ENCODE peak calls at places on chromosomes 3 and 15, in ten cellular contexts. R is H4; W is AG08395; B is cardiac muscle cell; X is GM12865; Z is activated naive CD8-positive, alpha-beta T cell treated with anti-CD3 and anti-CD28 coated beads for 36 hours; T is T-helper 9 cell; D is heart right ventricle; A is M059J; P is KBM-7. L is an unnamed sample.

GRCh38 chr15:80587816-80588456 is 107.2 kb upstream of the ABHD17C start:
- DNase-seq in P (no peak), Z (no peak), W (no peak), R (peak; percentile 66), A (peak; percentile 60), B (no peak), D (no peak), T (no peak), X (no peak), L (no peak)

GRCh38 chr15:84765675-84766074 is 17.3 kb downstream of the ZNF592 start:
- DNase-seq in T (no peak), A (no peak), B (no peak), X (no peak), P (no peak), W (no peak), Z (no peak), R (no peak), D (no peak), L (no peak)

GRCh38 chr15:101578443-101578894 is 73.7 kb downstream of the TM2D3 start:
- DNase-seq in P (peak; percentile 61), D (no peak), B (peak; percentile 47), X (peak; percentile 37), R (peak; percentile 30), A (peak; percentile 38), T (no peak), Z (peak; percentile 15), W (peak; percentile 22), L (peak; percentile 31)

GRCh38 chr3:58074126-58074715 is 66.0 kb downstream of the FLNB start:
- DNase-seq in W (no peak), B (no peak), Z (no peak), D (no peak), X (peak; percentile 24), P (peak; percentile 76), A (no peak), R (no peak), T (no peak), L (no peak)

GRCh38 chr15:73930371-73930770 is 4.1 kb downstream of the LOXL1 start:
- DNase-seq in A (peak; percentile 92), X (no peak), T (no peak), R (no peak), B (no peak), W (peak; percentile 79), P (no peak), Z (no peak), D (no peak), L (no peak)

GRCh38 chr15:82540984-82541431 is 751 bp upstream of the RPS17 start:
- DNase-seq in R (no peak), W (no peak), P (no peak), T (no peak), X (no peak), A (no peak), D (no peak), B (peak; percentile 22), Z (no peak), L (no peak)

GRCh38 chr15:77517579-77517978 is 96.9 kb downstream of the HMG20A start:
- DNase-seq in A (no peak), B (no peak), Z (no peak), W (no peak), D (no peak), X (no peak), R (no peak), P (no peak), T (no peak), L (no peak)

GRCh38 chr3:134883697-134884385 is 88.8 kb downstream of the EPHB1 start:
- DNase-seq in P (no peak), R (no peak), W (peak; percentile 67), D (no peak), X (no peak), B (no peak), A (peak; percentile 38), Z (no peak), T (no peak), L (no peak)

GRCh38 chr3:89957461-89957860 is 850.0 kb downstream of the EPHA3 start:
- DNase-seq in A (no peak), P (no peak), W (no peak), X (no peak), B (no peak), T (no peak), D (no peak), R (no peak), Z (no peak), L (no peak)